ENCODE peak calls at places on chromosomes 7 and 10, in ten cellular contexts. A is stimulated activated CD8-positive, alpha-beta memory T cell treated with anti-CD3 and anti-CD28 coated beads, Interleukin-15, amount 100 ng/mL, for 24 hours; C is lower lobe of right lung; I is EH; E is BJ; G is heart left ventricle; T is NCI-H1092; Y is AG20443; L is HTR-8/SVneo; F is heart right ventricle. M is an unnamed sample.
A peak's percentile ranks its signal among the peaks of the same experiment; 100 is the strongest.

GRCh38 chr7:70894799-70895198 is 237.1 kb upstream of the GALNT17 start:
- DNase-seq in F (no peak), Y (no peak), T (no peak), I (no peak), C (no peak), L (no peak), E (no peak), G (no peak), A (no peak), M (no peak)

GRCh38 chr10:15879058-15879457 is 18.8 kb upstream of the MINDY3 start:
- DNase-seq in C (no peak), G (no peak), F (no peak), A (no peak), I (peak; percentile 48), E (no peak), Y (peak; percentile 60), T (peak; percentile 44), L (peak; percentile 24), M (no peak)

GRCh38 chr7:95672434-95672833 is 76.1 kb upstream of the PDK4 start:
- DNase-seq in C (no peak), G (no peak), L (no peak), Y (no peak), I (no peak), E (no peak), T (no peak), F (no peak), A (no peak), M (no peak)

GRCh38 chr7:28328822-28329615 is 83.3 kb upstream of the CREB5 start:
- DNase-seq in L (no peak), Y (no peak), C (no peak), T (no peak), I (no peak), A (no peak), E (no peak), G (no peak), F (no peak), M (no peak)

GRCh38 chr10:137031-137430 is 1.8 kb downstream of the ZMYND11 start:
- DNase-seq in C (no peak), F (no peak), Y (no peak), E (no peak), T (no peak), I (peak; percentile 21), L (peak; percentile 31), A (no peak), G (no peak), M (no peak)

GRCh38 chr10:5999440-6000165 is 22.3 kb upstream of the IL15RA start:
- DNase-seq in E (no peak), T (no peak), G (no peak), Y (no peak), F (no peak), I (no peak), L (no peak), C (no peak), A (no peak), M (no peak)

GRCh38 chr10:36446873-36447272 is 678.5 kb upstream of the ANKRD30A start:
- DNase-seq in E (no peak), A (no peak), L (no peak), G (peak; percentile 80), T (peak; percentile 38), I (no peak), F (peak; percentile 64), C (no peak), Y (no peak), M (peak; percentile 79)

GRCh38 chr7:154767194-154767593 is 235.7 kb downstream of the PAXIP1 start:
- DNase-seq in T (no peak), G (no peak), F (no peak), A (no peak), I (no peak), L (no peak), Y (no peak), C (no peak), E (no peak), M (no peak)

GRCh38 chr7:150463461-150463860 is 13.0 kb downstream of the GIMAP8 start:
- DNase-seq in Y (no peak), I (no peak), T (no peak), F (no peak), L (no peak), C (no peak), E (no peak), A (no peak), G (no peak), M (no peak)

GRCh38 chr7:69599879-69600764 is 1.8 kb downstream of the AUTS2 start:
- DNase-seq in I (no peak), C (no peak), E (no peak), L (no peak), T (no peak), Y (peak; percentile 16), G (peak; percentile 65), A (no peak), F (no peak), M (no peak)

GRCh38 chr10:22420787-22421517 is 75.7 kb downstream of the SPAG6 start:
- DNase-seq in E (no peak), L (no peak), C (no peak), F (no peak), Y (peak; percentile 39), I (no peak), A (no peak), G (no peak), T (no peak), M (no peak)

GRCh38 chr10:48708144-48708543 is 23.5 kb downstream of the WDFY4 start:
- DNase-seq in C (no peak), G (no peak), I (peak; percentile 60), F (peak; percentile 54), E (no peak), A (no peak), L (no peak), T (no peak), Y (no peak), M (no peak)

GRCh38 chr10:28942012-28942411 is 264.7 kb downstream of the BAMBI start:
- DNase-seq in F (no peak), A (no peak), C (no peak), I (no peak), G (no peak), T (no peak), L (no peak), E (no peak), Y (no peak), M (no peak)

GRCh38 chr10:17115683-17116082 is 13.9 kb downstream of the CUBN start:
- DNase-seq in T (no peak), I (peak; percentile 70), C (no peak), E (no peak), Y (peak; percentile 50), F (no peak), G (no peak), A (no peak), L (peak; percentile 40), M (no peak)

GRCh38 chr10:64873088-64873487 is 1351.9 kb downstream of the REEP3 start:
- DNase-seq in G (no peak), F (no peak), Y (no peak), E (no peak), I (no peak), L (no peak), T (no peak), A (no peak), C (no peak), M (no peak)

GRCh38 chr10:29583674-29584073 is 51.1 kb downstream of the SVIL start:
- DNase-seq in Y (no peak), L (no peak), I (no peak), C (no peak), E (no peak), G (no peak), F (no peak), A (no peak), T (no peak), M (no peak)

GRCh38 chr10:71262027-71262426 is 49.7 kb downstream of the UNC5B start:
- DNase-seq in L (no peak), T (peak; percentile 59), E (no peak), A (no peak), I (no peak), C (no peak), F (peak; percentile 51), G (peak; percentile 64), Y (no peak), M (no peak)

GRCh38 chr7:148672041-148672440 is 26.7 kb upstream of the CUL1 start:
- DNase-seq in E (no peak), L (no peak), A (no peak), T (no peak), C (no peak), F (no peak), I (peak; percentile 13), Y (no peak), G (no peak), M (no peak)

GRCh38 chr7:99375070-99375807 is 709 bp downstream of the ARPC1B start:
- DNase-seq in F (peak; percentile 81), L (peak; percentile 62), A (peak; percentile 42), C (peak; percentile 89), E (no peak), I (peak; percentile 79), Y (peak; percentile 91), T (no peak), G (peak; percentile 92), M (peak; percentile 85)

GRCh38 chr10:68812420-68812819 is 14.9 kb upstream of the STOX1 start:
- DNase-seq in Y (no peak), F (no peak), L (no peak), E (no peak), G (no peak), I (no peak), C (no peak), T (no peak), A (no peak), M (no peak)

GRCh38 chr10:122462533-122463465 is 1.4 kb downstream of the HTRA1 start:
- DNase-seq in Y (peak; percentile 50), A (no peak), G (peak; percentile 79), E (no peak), C (no peak), L (no peak), F (peak; percentile 56), T (no peak), I (peak; percentile 59), M (peak; percentile 72)

GRCh38 chr10:118734477-118734876 is 20.3 kb downstream of the CACUL1 start:
- DNase-seq in T (no peak), L (no peak), F (no peak), G (no peak), C (no peak), Y (no peak), A (no peak), E (no peak), I (no peak), M (no peak)

GRCh38 chr7:139321071-139321745 is 19.9 kb upstream of the FMC1 start:
- DNase-seq in A (no peak), L (peak; percentile 15), C (no peak), T (no peak), E (no peak), Y (peak; percentile 36), I (peak; percentile 40), F (no peak), G (no peak), M (no peak)

GRCh38 chr10:97548828-97549455 is 23.6 kb upstream of the ANKRD2 start:
- DNase-seq in T (no peak), I (no peak), L (no peak), A (no peak), Y (no peak), F (no peak), C (no peak), E (no peak), G (no peak), M (no peak)

GRCh38 chr7:33868151-33868550 is 37.2 kb upstream of the BMPER start:
- DNase-seq in Y (peak; percentile 84), A (no peak), F (no peak), E (peak; percentile 80), L (peak; percentile 29), I (peak; percentile 95), T (no peak), G (no peak), C (no peak), M (no peak)

GRCh38 chr10:130409931-130410330 is 273.7 kb downstream of the GLRX3 start:
- DNase-seq in F (no peak), E (no peak), A (no peak), C (no peak), Y (no peak), G (no peak), L (no peak), T (no peak), I (no peak), M (no peak)

GRCh38 chr10:96964131-96964530 is 132.0 kb downstream of the LCOR start:
- DNase-seq in I (no peak), E (no peak), G (no peak), A (no peak), C (no peak), T (no peak), F (no peak), L (no peak), Y (no peak), M (no peak)

GRCh38 chr10:104559935-104560334 is 81.2 kb upstream of the SORCS3 start:
- DNase-seq in I (no peak), F (no peak), C (no peak), G (no peak), A (no peak), Y (no peak), L (no peak), T (no peak), E (no peak), M (no peak)